ENCODE peak calls at places on chromosomes 2 and 18, in five cellular contexts. One of them, this sample, is unnamed.

GRCh38 chr2:240255811-240256703 is 115.6 kb upstream of the OTOS start:
- DNase-seq in upper lobe of right lung: peak
- DNase-seq in ovary: no peak
- DNase-seq in uterus: no peak
- DNase-seq in neural progenitor cell: peak
- DNase-seq in this sample: no peak

GRCh38 chr2:182426082-182426914 is 538 bp downstream of the PDE1A start:
- DNase-seq in upper lobe of right lung: no peak
- DNase-seq in ovary: no peak
- DNase-seq in uterus: peak
- DNase-seq in neural progenitor cell: no peak
- DNase-seq in this sample: no peak

GRCh38 chr2:72864500-72864899 is 22.7 kb upstream of the SPR start:
- DNase-seq in upper lobe of right lung: no peak
- DNase-seq in ovary: no peak
- DNase-seq in uterus: no peak
- DNase-seq in neural progenitor cell: no peak
- DNase-seq in this sample: no peak

GRCh38 chr2:2530334-2530733 is 199.3 kb upstream of the MYT1L start:
- DNase-seq in upper lobe of right lung: no peak
- DNase-seq in ovary: no peak
- DNase-seq in uterus: no peak
- DNase-seq in neural progenitor cell: peak
- DNase-seq in this sample: no peak

GRCh38 chr2:63049291-63050185 is 1.1 kb upstream of the OTX1 start:
- DNase-seq in upper lobe of right lung: no peak
- DNase-seq in ovary: peak
- DNase-seq in uterus: no peak
- DNase-seq in neural progenitor cell: peak
- DNase-seq in this sample: peak

GRCh38 chr2:97644023-97644717 is 1.7 kb upstream of the COX5B start:
- DNase-seq in upper lobe of right lung: no peak
- DNase-seq in ovary: no peak
- DNase-seq in uterus: no peak
- DNase-seq in neural progenitor cell: no peak
- DNase-seq in this sample: no peak

GRCh38 chr2:67389788-67390187 is 7.3 kb upstream of the ETAA1 start:
- DNase-seq in upper lobe of right lung: no peak
- DNase-seq in ovary: no peak
- DNase-seq in uterus: no peak
- DNase-seq in neural progenitor cell: no peak
- DNase-seq in this sample: no peak

GRCh38 chr2:30948120-30948519 is 140.9 kb upstream of the CAPN13 start:
- DNase-seq in upper lobe of right lung: no peak
- DNase-seq in ovary: no peak
- DNase-seq in uterus: no peak
- DNase-seq in neural progenitor cell: no peak
- DNase-seq in this sample: no peak

GRCh38 chr2:137872577-137872976 is 91.7 kb upstream of the HNMT start:
- DNase-seq in upper lobe of right lung: no peak
- DNase-seq in ovary: no peak
- DNase-seq in uterus: no peak
- DNase-seq in neural progenitor cell: no peak
- DNase-seq in this sample: no peak

GRCh38 chr2:68031546-68032160 is 31.2 kb downstream of the C1D start:
- DNase-seq in upper lobe of right lung: no peak
- DNase-seq in ovary: no peak
- DNase-seq in uterus: no peak
- DNase-seq in neural progenitor cell: peak
- DNase-seq in this sample: no peak

GRCh38 chr2:119523959-119524694 is at the start of gene SCTR:
- DNase-seq in upper lobe of right lung: peak
- DNase-seq in ovary: no peak
- DNase-seq in uterus: no peak
- DNase-seq in neural progenitor cell: peak
- DNase-seq in this sample: no peak

GRCh38 chr18:40041951-40042350 is 1913.1 kb upstream of the PIK3C3 start:
- DNase-seq in upper lobe of right lung: no peak
- DNase-seq in ovary: no peak
- DNase-seq in uterus: no peak
- DNase-seq in neural progenitor cell: peak
- DNase-seq in this sample: no peak

GRCh38 chr2:85954192-85954900 is 65.6 kb upstream of the ST3GAL5 start:
- DNase-seq in upper lobe of right lung: peak
- DNase-seq in ovary: no peak
- DNase-seq in uterus: no peak
- DNase-seq in neural progenitor cell: no peak
- DNase-seq in this sample: no peak

GRCh38 chr2:96359866-96360265 is 24.3 kb downstream of the NCAPH start:
- DNase-seq in upper lobe of right lung: no peak
- DNase-seq in ovary: no peak
- DNase-seq in uterus: no peak
- DNase-seq in neural progenitor cell: no peak
- DNase-seq in this sample: no peak

GRCh38 chr2:10389596-10389995 is 58.5 kb downstream of the ODC1 start:
- DNase-seq in upper lobe of right lung: no peak
- DNase-seq in ovary: no peak
- DNase-seq in uterus: no peak
- DNase-seq in neural progenitor cell: no peak
- DNase-seq in this sample: no peak

DNA sequence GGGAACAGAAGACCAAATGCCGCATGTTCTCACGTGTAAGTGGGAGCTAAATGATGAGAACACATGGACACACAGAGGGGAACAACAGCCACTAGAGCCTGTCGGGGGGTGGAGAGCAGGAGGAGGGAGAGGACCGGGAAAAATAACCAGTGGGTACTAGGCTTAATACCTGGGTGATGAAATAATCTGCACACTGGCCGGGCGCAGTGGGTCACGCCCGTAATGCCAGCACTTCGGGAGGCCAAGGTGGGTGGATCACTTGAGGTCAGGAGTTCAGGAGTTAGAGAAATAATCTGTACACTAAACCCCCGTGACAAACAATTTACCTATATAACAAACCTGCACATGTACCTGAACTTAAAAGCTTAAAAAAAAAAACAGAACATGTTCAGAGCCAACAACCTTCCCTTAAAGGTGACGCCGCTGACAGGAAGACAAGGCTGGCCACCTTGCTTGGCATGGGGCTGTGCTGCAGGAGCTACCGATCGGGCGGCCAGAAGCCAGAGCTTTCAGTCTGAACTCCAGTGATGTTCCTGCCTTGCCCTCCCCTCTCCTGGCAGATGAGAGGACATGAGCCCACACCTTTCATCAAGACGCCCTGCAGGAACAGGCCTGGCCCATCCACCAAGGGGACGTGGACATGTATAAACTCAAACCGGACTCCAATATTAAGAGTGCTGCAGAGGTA is 11.2 kb downstream of the SLC66A2 start:
- DNase-seq in upper lobe of right lung: peak
- DNase-seq in ovary: peak
- DNase-seq in uterus: no peak
- DNase-seq in neural progenitor cell: no peak
- DNase-seq in this sample: no peak
- H3K27ac ChIP-seq in upper lobe of right lung: no peak
- H3K27ac ChIP-seq in ovary: no peak
- H3K27ac ChIP-seq in uterus: no peak
- H3K27ac ChIP-seq in neural progenitor cell: no peak
- H3K27ac ChIP-seq in this sample: no peak

DNA sequence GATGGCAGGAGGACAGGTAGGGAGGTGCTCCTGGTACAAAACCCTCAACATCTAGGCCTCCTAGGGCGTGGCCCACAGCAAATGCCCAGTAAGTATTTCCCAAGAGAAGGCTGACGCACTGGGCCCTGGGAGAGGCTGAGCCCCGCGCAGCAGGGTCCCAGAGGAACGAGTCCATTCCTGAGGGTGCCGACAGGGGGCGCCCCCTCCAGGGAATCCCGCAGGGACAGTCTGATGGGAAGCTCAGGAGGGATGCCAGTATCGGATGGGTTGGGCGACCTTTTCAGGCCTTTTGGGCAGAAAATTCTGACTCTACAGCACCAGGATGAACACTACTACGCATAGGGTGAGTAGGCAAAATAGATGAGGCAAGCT is 8.8 kb downstream of the BOLA3 start:
- DNase-seq in upper lobe of right lung: no peak
- DNase-seq in ovary: no peak
- DNase-seq in uterus: no peak
- DNase-seq in neural progenitor cell: peak
- DNase-seq in this sample: no peak
- TF ChIP-seq CTCF in upper lobe of right lung: peak
- TF ChIP-seq CTCF in ovary: no peak
- TF ChIP-seq CTCF in uterus: no peak
- TF ChIP-seq CTCF in neural progenitor cell: peak
- TF ChIP-seq CTCF in this sample: peak

GRCh38 chr2:188333751-188334524 is 42.3 kb downstream of the GULP1 start:
- DNase-seq in upper lobe of right lung: no peak
- DNase-seq in ovary: no peak
- DNase-seq in uterus: no peak
- DNase-seq in neural progenitor cell: peak
- DNase-seq in this sample: no peak
- H3K27ac ChIP-seq in upper lobe of right lung: peak
- H3K27ac ChIP-seq in ovary: no peak
- H3K27ac ChIP-seq in uterus: peak
- H3K27ac ChIP-seq in neural progenitor cell: peak
- H3K27ac ChIP-seq in this sample: no peak

GRCh38 chr18:30675905-30676620 is 366.5 kb downstream of the DSC3 start:
- DNase-seq in upper lobe of right lung: no peak
- DNase-seq in ovary: no peak
- DNase-seq in uterus: no peak
- DNase-seq in neural progenitor cell: no peak
- DNase-seq in this sample: no peak
- TF ChIP-seq CTCF in upper lobe of right lung: no peak
- TF ChIP-seq CTCF in ovary: no peak
- TF ChIP-seq CTCF in uterus: no peak
- TF ChIP-seq CTCF in neural progenitor cell: no peak
- TF ChIP-seq CTCF in this sample: no peak

GRCh38 chr2:126653102-126653501 is 2.9 kb upstream of the GYPC start:
- DNase-seq in upper lobe of right lung: no peak
- DNase-seq in ovary: no peak
- DNase-seq in uterus: no peak
- DNase-seq in neural progenitor cell: no peak
- DNase-seq in this sample: no peak

GRCh38 chr2:126656311-126657145 is 570 bp downstream of the GYPC start:
- DNase-seq in upper lobe of right lung: peak
- DNase-seq in ovary: peak
- DNase-seq in uterus: peak
- DNase-seq in neural progenitor cell: peak
- DNase-seq in this sample: peak

GRCh38 chr2:126657146-126657635 is 1.2 kb downstream of the GYPC start:
- DNase-seq in upper lobe of right lung: no peak
- DNase-seq in ovary: peak
- DNase-seq in uterus: peak
- DNase-seq in neural progenitor cell: peak
- DNase-seq in this sample: peak

GRCh38 chr2:126655500-126656310 is at the start of gene GYPC:
- DNase-seq in upper lobe of right lung: peak
- DNase-seq in ovary: peak
- DNase-seq in uterus: peak
- DNase-seq in neural progenitor cell: peak
- DNase-seq in this sample: peak

DNA sequence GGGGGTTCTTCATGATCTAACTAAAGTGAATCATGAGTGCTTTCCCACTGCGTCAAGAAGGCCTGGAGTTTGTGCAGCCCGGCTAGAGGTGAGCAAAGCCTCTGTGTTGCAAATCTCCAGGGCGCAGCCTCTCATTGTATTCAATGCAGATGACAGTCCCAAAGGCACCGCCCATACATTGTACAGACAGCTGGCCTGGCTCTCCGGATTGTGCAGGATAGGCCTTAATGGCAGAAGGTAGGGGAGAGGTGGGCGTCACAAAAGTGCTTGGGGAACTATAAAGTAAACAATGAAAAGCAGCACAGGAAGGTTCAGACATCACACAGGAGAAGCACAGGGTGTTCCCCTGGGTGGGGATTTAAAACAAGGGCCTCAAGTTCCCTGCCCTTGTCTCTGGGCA is 892 bp upstream of the GYPC start:
- DNase-seq in upper lobe of right lung: no peak
- DNase-seq in ovary: no peak
- DNase-seq in uterus: no peak
- DNase-seq in neural progenitor cell: peak
- DNase-seq in this sample: no peak
- H3K27ac ChIP-seq in upper lobe of right lung: peak
- H3K27ac ChIP-seq in ovary: peak
- H3K27ac ChIP-seq in uterus: peak
- H3K27ac ChIP-seq in neural progenitor cell: no peak
- H3K27ac ChIP-seq in this sample: no peak

GRCh38 chr18:70421471-70421870 is 132.6 kb downstream of the SOCS6 start:
- DNase-seq in upper lobe of right lung: no peak
- DNase-seq in ovary: no peak
- DNase-seq in uterus: no peak
- DNase-seq in neural progenitor cell: no peak
- DNase-seq in this sample: no peak
- TF ChIP-seq CTCF in upper lobe of right lung: no peak
- TF ChIP-seq CTCF in ovary: no peak
- TF ChIP-seq CTCF in uterus: no peak
- TF ChIP-seq CTCF in neural progenitor cell: no peak
- TF ChIP-seq CTCF in this sample: no peak

GRCh38 chr2:16359961-16360360 is 305.7 kb downstream of the CYRIA start:
- DNase-seq in upper lobe of right lung: no peak
- DNase-seq in ovary: no peak
- DNase-seq in uterus: no peak
- DNase-seq in neural progenitor cell: no peak
- DNase-seq in this sample: no peak

GRCh38 chr2:16351541-16351940 is 314.1 kb downstream of the CYRIA start:
- DNase-seq in upper lobe of right lung: no peak
- DNase-seq in ovary: no peak
- DNase-seq in uterus: no peak
- DNase-seq in neural progenitor cell: no peak
- DNase-seq in this sample: no peak

GRCh38 chr2:16362611-16363010 is 303.0 kb downstream of the CYRIA start:
- DNase-seq in upper lobe of right lung: no peak
- DNase-seq in ovary: no peak
- DNase-seq in uterus: no peak
- DNase-seq in neural progenitor cell: no peak
- DNase-seq in this sample: no peak

GRCh38 chr2:16361261-16361990 is 304.2 kb downstream of the CYRIA start:
- DNase-seq in upper lobe of right lung: no peak
- DNase-seq in ovary: no peak
- DNase-seq in uterus: no peak
- DNase-seq in neural progenitor cell: no peak
- DNase-seq in this sample: no peak

GRCh38 chr2:16357188-16357587 is 308.4 kb downstream of the CYRIA start:
- DNase-seq in upper lobe of right lung: no peak
- DNase-seq in ovary: no peak
- DNase-seq in uterus: no peak
- DNase-seq in neural progenitor cell: no peak
- DNase-seq in this sample: no peak
- H3K27ac ChIP-seq in upper lobe of right lung: no peak
- H3K27ac ChIP-seq in ovary: no peak
- H3K27ac ChIP-seq in uterus: no peak
- H3K27ac ChIP-seq in neural progenitor cell: no peak
- H3K27ac ChIP-seq in this sample: no peak

GRCh38 chr18:27004056-27004829 is 138.7 kb upstream of the AQP4 start:
- DNase-seq in upper lobe of right lung: no peak
- DNase-seq in ovary: no peak
- DNase-seq in uterus: no peak
- DNase-seq in neural progenitor cell: peak
- DNase-seq in this sample: no peak
- TF ChIP-seq CTCF in upper lobe of right lung: peak
- TF ChIP-seq CTCF in ovary: peak
- TF ChIP-seq CTCF in uterus: peak
- TF ChIP-seq CTCF in neural progenitor cell: peak
- TF ChIP-seq CTCF in this sample: peak

This sample was measured in DND-41.